ENCODE peak calls at places on chromosomes 16 and 17, in ten cellular contexts. I is heart left ventricle, V is body of pancreas, C is esophagus squamous epithelium, Z is Peyer's patch, P is stomach, N is ovary, F is uterus, H is lower leg skin, L is sigmoid colon. S is an unnamed sample.
A peak's percentile ranks its signal among the peaks of the same experiment; 100 is the strongest.

GRCh38 chr16:28188085-28188916 is 23.5 kb downstream of the XPO6 start:
- DNase-seq in I (no peak), H (no peak), P (no peak), Z (no peak), F (no peak), C (no peak), L (no peak), V (no peak), N (no peak), S (no peak)

GRCh38 chr17:18181358-18181757 is 2.3 kb upstream of the ALKBH5 start:
- DNase-seq in H (no peak), F (peak; percentile 76), Z (no peak), P (no peak), N (no peak), L (no peak), C (no peak), V (no peak), I (no peak), S (no peak)

GRCh38 chr16:51276335-51276734 is 125.3 kb upstream of the SALL1 start:
- DNase-seq in Z (no peak), C (no peak), I (no peak), H (peak; percentile 18), L (no peak), V (no peak), F (no peak), P (no peak), N (no peak), S (no peak)

GRCh38 chr17:37494971-37495370 is 5.3 kb downstream of the DUSP14 start:
- DNase-seq in V (no peak), Z (no peak), L (no peak), C (no peak), I (no peak), H (no peak), P (no peak), N (no peak), F (no peak), S (no peak)

GRCh38 chr17:36657763-36658490 is 56.5 kb downstream of the MRM1 start:
- DNase-seq in V (no peak), N (no peak), Z (no peak), I (no peak), P (peak; percentile 30), H (no peak), L (no peak), F (no peak), C (no peak), S (peak; percentile 42)

GRCh38 chr16:85395207-85395912 is 217.8 kb upstream of the GSE1 start:
- DNase-seq in V (peak; percentile 65), F (peak; percentile 94), N (peak; percentile 84), P (peak; percentile 71), Z (peak; percentile 20), L (peak; percentile 97), H (no peak), I (peak; percentile 71), C (no peak), S (no peak)

GRCh38 chr17:10754109-10754508 is 24.3 kb upstream of the TMEM220 start:
- DNase-seq in I (no peak), P (peak; percentile 74), C (no peak), L (no peak), N (peak; percentile 27), Z (no peak), F (no peak), V (peak; percentile 74), H (no peak), S (peak; percentile 36)

GRCh38 chr17:337453-337852 is 15.2 kb downstream of the RPH3AL start:
- DNase-seq in P (no peak), F (no peak), V (peak; percentile 54), H (no peak), L (peak; percentile 36), Z (no peak), N (peak; percentile 36), I (no peak), C (no peak), S (no peak)

GRCh38 chr16:78770353-78771091 is 671.1 kb downstream of the WWOX start:
- DNase-seq in P (peak; percentile 78), F (peak; percentile 51), I (peak; percentile 70), L (peak; percentile 71), V (peak; percentile 77), H (peak; percentile 68), Z (peak; percentile 72), C (no peak), N (peak; percentile 78), S (peak; percentile 52)

GRCh38 chr17:55570360-55570759 is 59.1 kb upstream of the SMIM36 start:
- DNase-seq in I (no peak), L (no peak), Z (no peak), H (no peak), C (no peak), V (no peak), N (no peak), P (no peak), F (no peak), S (no peak)

GRCh38 chr16:12917246-12917645 is 15.8 kb downstream of the SHISA9 start:
- DNase-seq in Z (no peak), V (no peak), P (no peak), L (no peak), F (no peak), I (no peak), N (no peak), C (no peak), H (no peak), S (no peak)

GRCh38 chr17:65472602-65473001 is 88.8 kb downstream of the AXIN2 start:
- DNase-seq in C (no peak), L (no peak), Z (no peak), P (no peak), N (no peak), F (peak; percentile 57), I (no peak), V (no peak), H (peak; percentile 45), S (no peak)

DNA sequence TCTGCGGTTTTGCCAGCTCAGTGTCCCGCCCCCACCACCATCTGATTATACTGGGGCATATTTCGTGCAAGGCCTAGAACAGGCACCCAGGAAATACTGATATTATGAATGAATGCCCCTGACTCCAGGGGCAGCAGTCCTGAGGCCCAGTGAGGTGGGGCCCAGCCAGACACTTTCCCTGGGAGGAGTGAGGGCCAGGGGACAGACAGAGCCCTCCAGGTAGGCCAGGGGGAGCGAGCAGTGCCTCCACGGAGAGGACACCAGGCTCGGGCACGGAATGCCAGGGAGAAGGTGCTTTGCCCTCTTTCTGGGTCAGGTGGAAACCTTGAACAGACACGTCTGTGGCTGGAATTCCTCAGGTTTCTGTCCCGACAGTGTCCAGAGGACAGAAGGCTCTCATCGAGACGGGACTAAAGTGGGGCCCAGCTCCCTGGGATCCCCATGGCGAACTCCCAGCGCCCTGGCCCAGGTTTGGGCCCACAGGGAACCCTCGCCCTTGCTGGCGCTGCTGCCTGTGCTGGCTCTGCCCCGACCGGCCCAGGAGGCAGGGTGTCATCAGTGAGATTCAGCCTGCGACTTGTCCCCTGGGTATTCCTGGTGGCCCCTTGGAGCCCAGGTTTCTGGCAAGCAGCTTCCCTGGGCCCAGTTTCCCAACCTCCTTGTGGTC is 4.3 kb downstream of the KATNB1 start:
- DNase-seq in C (no peak), L (no peak), P (no peak), H (no peak), Z (no peak), I (no peak), F (no peak), N (peak; percentile 14), V (no peak), S (no peak)
- TF ChIP-seq POLR2A in C (peak; percentile 11), L (no peak), P (no peak), H (no peak), Z (no peak), I (no peak), F (no peak), N (no peak), V (no peak), S (no peak)

GRCh38 chr16:53504665-53505064 is 1.7 kb upstream of the AKTIP start:
- DNase-seq in C (no peak), I (no peak), N (no peak), V (no peak), L (no peak), F (peak; percentile 40), Z (no peak), H (peak; percentile 26), P (no peak), S (no peak)

GRCh38 chr16:53504161-53504663 is 1.2 kb upstream of the AKTIP start:
- DNase-seq in F (peak; percentile 62), Z (peak; percentile 43), I (peak; percentile 68), C (no peak), V (peak; percentile 62), L (peak; percentile 81), N (peak; percentile 66), P (peak; percentile 36), H (peak; percentile 60), S (peak; percentile 23)

GRCh38 chr16:53503270-53503911 is 382 bp upstream of the AKTIP start:
- DNase-seq in C (peak; percentile 100), N (peak; percentile 100), V (peak; percentile 100), P (peak; percentile 100), F (peak; percentile 100), H (peak; percentile 100), L (peak; percentile 100), Z (peak; percentile 99), I (peak; percentile 100), S (peak; percentile 99)

GRCh38 chr16:53501216-53501859 is 1.7 kb downstream of the AKTIP start:
- DNase-seq in C (no peak), P (no peak), H (no peak), F (no peak), Z (no peak), V (no peak), I (no peak), L (no peak), N (no peak), S (no peak)

GRCh38 chr16:53502331-53503269 is at the start of gene AKTIP:
- DNase-seq in H (no peak), I (peak; percentile 35), P (peak; percentile 79), Z (peak; percentile 44), V (peak; percentile 85), F (peak; percentile 39), C (no peak), N (no peak), L (peak; percentile 79), S (peak; percentile 37)
- TF ChIP-seq POLR2A in H (no peak), I (no peak), P (no peak), Z (peak; percentile 70), V (peak; percentile 26), F (no peak), C (peak; percentile 46), N (no peak), L (no peak), S (no peak)

GRCh38 chr16:87145181-87146176 is 171.7 kb downstream of the C16orf95 start:
- DNase-seq in N (no peak), I (no peak), V (no peak), C (no peak), H (no peak), L (no peak), P (no peak), Z (no peak), F (no peak), S (no peak)
- TF ChIP-seq POLR2A in N (no peak), I (no peak), V (no peak), C (no peak), H (no peak), L (no peak), P (no peak), Z (no peak), F (no peak), S (no peak)

GRCh38 chr16:57091990-57092785 is at the start of gene CPNE2:
- DNase-seq in Z (peak; percentile 25), I (peak; percentile 83), C (no peak), F (peak; percentile 65), P (peak; percentile 59), V (peak; percentile 75), H (no peak), L (peak; percentile 88), N (peak; percentile 80), S (no peak)
- TF ChIP-seq POLR2A in Z (no peak), I (no peak), C (peak; percentile 55), F (peak; percentile 26), P (no peak), V (peak; percentile 50), H (no peak), L (no peak), N (no peak), S (no peak)